ENCODE peak calls at places on chromosomes 6 and 20, in four cellular contexts. One of them, this sample, is unnamed.

GRCh38 chr6:26754212-26754611 is 94.7 kb upstream of the ZNF322 start:
- DNase-seq in kidney glomerular epithelial cell: no peak
- DNase-seq in CD4-positive, alpha-beta memory T cell: no peak
- DNase-seq in AG09319: no peak
- DNase-seq in this sample: no peak

GRCh38 chr6:70375882-70376281 is 37.4 kb upstream of the FAM135A start:
- DNase-seq in AG09319: no peak
- DNase-seq in CD4-positive, alpha-beta memory T cell: no peak
- DNase-seq in kidney glomerular epithelial cell: no peak
- DNase-seq in this sample: no peak

GRCh38 chr20:37801921-37802320 is 101.0 kb upstream of the VSTM2L start:
- DNase-seq in CD4-positive, alpha-beta memory T cell: no peak
- DNase-seq in AG09319: no peak
- DNase-seq in kidney glomerular epithelial cell: no peak
- DNase-seq in this sample: no peak

GRCh38 chr6:129954749-129955431 is 63.5 kb upstream of the L3MBTL3 start:
- DNase-seq in kidney glomerular epithelial cell: no peak
- DNase-seq in AG09319: no peak
- DNase-seq in CD4-positive, alpha-beta memory T cell: no peak
- DNase-seq in this sample: no peak

GRCh38 chr20:20548527-20549266 is 163.7 kb downstream of the RALGAPA2 start:
- DNase-seq in AG09319: no peak
- DNase-seq in CD4-positive, alpha-beta memory T cell: no peak
- DNase-seq in kidney glomerular epithelial cell: no peak
- DNase-seq in this sample: no peak

GRCh38 chr6:149317656-149318571 is at the start of gene TAB2:
- DNase-seq in AG09319: no peak
- DNase-seq in kidney glomerular epithelial cell: no peak
- DNase-seq in CD4-positive, alpha-beta memory T cell: peak; percentile 89
- DNase-seq in this sample: no peak

GRCh38 chr20:17735206-17735804 is 35.5 kb downstream of the BANF2 start:
- DNase-seq in CD4-positive, alpha-beta memory T cell: no peak
- DNase-seq in kidney glomerular epithelial cell: no peak
- DNase-seq in AG09319: no peak
- DNase-seq in this sample: no peak

GRCh38 chr6:111427341-111428116 is 55.5 kb downstream of the REV3L start:
- DNase-seq in CD4-positive, alpha-beta memory T cell: peak; percentile 43
- DNase-seq in kidney glomerular epithelial cell: peak; percentile 18
- DNase-seq in AG09319: peak; percentile 61
- DNase-seq in this sample: peak; percentile 38

GRCh38 chr6:158752613-158753012 is 66.6 kb downstream of the EZR start:
- DNase-seq in kidney glomerular epithelial cell: no peak
- DNase-seq in CD4-positive, alpha-beta memory T cell: peak; percentile 27
- DNase-seq in AG09319: no peak
- DNase-seq in this sample: no peak

GRCh38 chr6:130965657-130966056 is 97.4 kb downstream of the EPB41L2 start:
- DNase-seq in kidney glomerular epithelial cell: no peak
- DNase-seq in AG09319: peak; percentile 62
- DNase-seq in CD4-positive, alpha-beta memory T cell: no peak
- DNase-seq in this sample: no peak

GRCh38 chr6:98880486-98880885 is 46.1 kb downstream of the POU3F2 start:
- DNase-seq in CD4-positive, alpha-beta memory T cell: no peak
- DNase-seq in AG09319: no peak
- DNase-seq in kidney glomerular epithelial cell: no peak
- DNase-seq in this sample: no peak